ENCODE peak calls at places on chromosomes 11 and 22, in eight cellular contexts. U is heart right ventricle; W is thoracic aorta; V is CD8-positive, alpha-beta memory T cell; Y is A549; D is colonic mucosa; C is CD4-positive, alpha-beta memory T cell; K is tibial nerve. L is an unnamed sample.

GRCh38 chr11:64729851-64730382 is 6.9 kb upstream of the NRXN2 start:
- DNase-seq in K (no peak), W (no peak), U (peak; percentile 45), D (peak; percentile 67), Y (no peak), V (no peak), C (no peak), L (no peak)

GRCh38 chr11:32118025-32118974 is 27.4 kb downstream of the RCN1 start:
- DNase-seq in V (no peak), C (no peak), Y (no peak), D (no peak), W (no peak), U (no peak), K (no peak), L (no peak)

GRCh38 chr11:2277933-2278523 is 7.6 kb upstream of the ASCL2 start:
- DNase-seq in D (no peak), C (no peak), V (no peak), Y (no peak), W (no peak), K (no peak), U (no peak), L (no peak)

GRCh38 chr22:41831828-41832552 is 915 bp upstream of the SREBF2 start:
- DNase-seq in K (no peak), D (no peak), W (no peak), U (no peak), Y (no peak), C (no peak), V (no peak), L (no peak)

GRCh38 chr11:3133456-3134217 is 31.5 kb downstream of the OSBPL5 start:
- DNase-seq in U (peak; percentile 13), Y (no peak), D (no peak), K (no peak), V (no peak), C (no peak), W (no peak), L (no peak)

GRCh38 chr11:69867076-69868002 is 48.1 kb upstream of the FGF3 start:
- DNase-seq in W (no peak), K (no peak), D (no peak), Y (no peak), C (no peak), V (no peak), U (no peak), L (no peak)

GRCh38 chr11:85299247-85299646 is 327.9 kb downstream of the DLG2 start:
- DNase-seq in Y (peak; percentile 19), K (no peak), D (peak; percentile 25), W (no peak), C (no peak), U (no peak), V (no peak), L (no peak)

GRCh38 chr22:30224161-30224857 is 22.2 kb downstream of the LIF start:
- DNase-seq in V (no peak), C (no peak), U (no peak), D (no peak), Y (peak; percentile 85), W (no peak), K (no peak), L (no peak)

GRCh38 chr11:4826425-4826824 is 5.3 kb downstream of the OR51F2 start:
- DNase-seq in K (no peak), U (no peak), C (no peak), W (no peak), Y (no peak), V (no peak), D (no peak), L (no peak)

GRCh38 chr11:104841973-104842372 is 56.3 kb downstream of the CASP12 start:
- DNase-seq in W (no peak), Y (no peak), D (no peak), U (no peak), V (no peak), K (no peak), C (no peak), L (no peak)

GRCh38 chr22:28994522-28994921 is 67.1 kb downstream of the C22orf31 start:
- DNase-seq in U (no peak), D (no peak), Y (no peak), V (no peak), C (no peak), K (no peak), W (no peak), L (no peak)

GRCh38 chr11:129323896-129324522 is 51.6 kb upstream of the BARX2 start:
- DNase-seq in U (peak; percentile 29), V (no peak), K (peak; percentile 17), D (peak; percentile 56), C (no peak), W (no peak), Y (peak; percentile 14), L (no peak)

GRCh38 chr11:2824851-2825250 is 60.7 kb downstream of the CDKN1C start:
- DNase-seq in K (no peak), D (no peak), U (no peak), C (no peak), Y (no peak), V (no peak), W (no peak), L (no peak)

GRCh38 chr22:22702159-22702873 is 57.9 kb downstream of the GGTLC2 start:
- DNase-seq in W (no peak), Y (no peak), U (no peak), V (no peak), D (peak; percentile 35), K (no peak), C (no peak), L (no peak)

GRCh38 chr11:2725367-2726300 is 25.8 kb upstream of the KCNQ1OT1 start:
- DNase-seq in U (peak; percentile 72), K (peak; percentile 69), W (no peak), Y (no peak), D (no peak), V (no peak), C (no peak), L (no peak)

GRCh38 chr11:7600205-7600775 is 73.0 kb downstream of the CYB5R2 start:
- DNase-seq in C (no peak), Y (peak; percentile 22), W (no peak), K (peak; percentile 28), U (no peak), V (no peak), D (no peak), L (peak; percentile 52)

GRCh38 chr11:43790444-43790794 is 90.2 kb upstream of the ALKBH3 start:
- DNase-seq in D (no peak), Y (no peak), U (no peak), V (no peak), C (no peak), K (no peak), W (no peak), L (no peak)

DNA sequence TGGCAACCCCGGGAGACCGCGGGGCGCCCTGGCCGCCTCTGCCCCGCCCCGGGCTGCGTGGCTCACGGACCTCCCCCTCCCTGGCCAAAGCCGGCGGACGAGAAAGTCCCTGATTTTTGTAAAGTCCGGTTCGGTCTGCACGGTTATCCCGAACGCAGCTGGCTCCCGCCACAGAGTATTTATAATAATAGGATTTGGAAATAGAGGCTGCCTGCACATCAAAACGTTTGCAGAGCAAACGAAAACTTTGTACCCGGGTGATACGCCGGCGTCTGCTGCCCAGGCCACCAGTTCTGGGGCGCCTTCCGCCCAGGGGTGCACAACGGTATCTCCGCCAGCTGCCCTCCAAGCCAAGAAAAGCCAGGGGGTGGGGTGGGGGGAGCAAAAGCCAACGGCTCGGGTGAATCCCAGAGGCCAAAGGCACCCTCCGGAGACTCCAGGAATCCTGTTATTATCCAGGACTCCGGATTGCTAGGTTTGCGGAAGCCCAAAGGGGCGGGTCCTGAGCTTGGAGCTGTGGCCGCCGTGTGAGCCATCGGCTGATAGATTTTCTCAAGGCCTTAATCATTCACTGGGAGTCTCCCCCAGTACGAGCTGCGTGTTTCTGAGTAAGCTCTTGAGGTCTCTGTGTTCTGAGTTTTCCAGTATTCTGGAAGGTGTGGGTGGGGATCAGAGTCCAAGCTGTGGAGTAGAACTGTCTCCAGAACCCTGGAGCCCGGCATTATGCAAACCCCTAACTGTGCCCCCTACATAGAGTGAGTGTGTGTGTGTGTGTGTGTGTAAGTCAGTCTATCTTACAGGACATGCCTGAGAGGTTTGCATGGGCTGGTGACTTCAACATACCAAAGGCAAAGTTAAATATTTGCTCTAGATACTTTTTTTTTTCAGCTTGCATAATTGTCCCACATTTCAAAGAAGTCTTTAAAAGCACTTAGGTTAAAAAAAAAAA is 679 bp upstream of the SHANK2 start:
- DNase-seq in C (no peak), K (no peak), U (no peak), V (no peak), W (no peak), D (peak; percentile 62), Y (peak; percentile 88), L (no peak)
- H3K27ac ChIP-seq in C (no peak overlapping the region), K (no peak overlapping the region), U (no peak overlapping the region), V (no peak overlapping the region), W (no peak overlapping the region), D (peak overlapping the region; percentile 43), Y (peak overlapping the region; percentile 99), L (no peak overlapping the region)

GRCh38 chr11:119055901-119056300 is 1.1 kb downstream of the HYOU1 start:
- DNase-seq in D (no peak), Y (peak; percentile 57), W (no peak), C (peak; percentile 4), K (no peak), V (no peak), U (no peak), L (no peak)
- H3K27ac ChIP-seq in D (no peak overlapping the region), Y (peak overlapping the region; percentile 95), W (peak overlapping the region; percentile 3), C (peak overlapping the region; percentile 91), K (peak overlapping the region; percentile 91), V (peak overlapping the region; percentile 82), U (peak overlapping the region; percentile 93), L (no peak overlapping the region)

DNA sequence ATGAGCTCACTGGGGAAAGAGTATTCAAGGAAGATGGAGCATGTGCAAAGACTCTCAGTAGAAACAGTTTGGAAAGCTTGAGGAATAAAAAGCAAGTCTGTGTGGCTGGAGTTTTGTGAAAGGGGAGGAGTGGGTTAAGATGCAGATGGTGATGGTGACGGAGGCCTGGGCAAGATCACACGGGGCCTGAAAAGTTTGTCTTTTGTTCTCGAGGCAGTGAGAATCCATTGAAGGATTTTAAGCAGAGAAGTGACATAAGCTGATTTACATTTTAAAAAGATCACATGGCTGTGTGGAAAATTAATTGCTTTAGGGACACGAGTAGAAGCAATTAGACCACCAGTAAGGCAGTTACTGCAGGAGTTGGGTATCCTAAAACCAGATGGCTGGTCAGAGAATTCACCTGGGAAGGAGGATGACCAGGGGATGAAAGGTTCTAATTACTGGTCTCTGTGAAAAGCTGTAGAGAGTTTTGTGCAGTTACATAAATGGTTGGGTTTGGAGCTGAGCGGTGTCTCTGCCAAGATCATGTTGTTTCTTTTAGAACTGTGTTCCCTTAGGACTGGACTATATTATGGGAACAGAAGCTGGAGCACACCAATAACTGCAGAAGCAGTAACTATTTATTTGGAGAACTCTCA is 7.1 kb downstream of the RRP8 start:
- DNase-seq in K (no peak), V (no peak), W (no peak), U (no peak), Y (no peak), C (no peak), D (no peak), L (no peak)
- H3K27ac ChIP-seq in K (peak overlapping the region; percentile 48), V (no peak overlapping the region), W (peak overlapping the region; percentile 0), U (no peak overlapping the region), Y (no peak overlapping the region), C (no peak overlapping the region), D (no peak overlapping the region), L (peak overlapping the region; percentile 95)

DNA sequence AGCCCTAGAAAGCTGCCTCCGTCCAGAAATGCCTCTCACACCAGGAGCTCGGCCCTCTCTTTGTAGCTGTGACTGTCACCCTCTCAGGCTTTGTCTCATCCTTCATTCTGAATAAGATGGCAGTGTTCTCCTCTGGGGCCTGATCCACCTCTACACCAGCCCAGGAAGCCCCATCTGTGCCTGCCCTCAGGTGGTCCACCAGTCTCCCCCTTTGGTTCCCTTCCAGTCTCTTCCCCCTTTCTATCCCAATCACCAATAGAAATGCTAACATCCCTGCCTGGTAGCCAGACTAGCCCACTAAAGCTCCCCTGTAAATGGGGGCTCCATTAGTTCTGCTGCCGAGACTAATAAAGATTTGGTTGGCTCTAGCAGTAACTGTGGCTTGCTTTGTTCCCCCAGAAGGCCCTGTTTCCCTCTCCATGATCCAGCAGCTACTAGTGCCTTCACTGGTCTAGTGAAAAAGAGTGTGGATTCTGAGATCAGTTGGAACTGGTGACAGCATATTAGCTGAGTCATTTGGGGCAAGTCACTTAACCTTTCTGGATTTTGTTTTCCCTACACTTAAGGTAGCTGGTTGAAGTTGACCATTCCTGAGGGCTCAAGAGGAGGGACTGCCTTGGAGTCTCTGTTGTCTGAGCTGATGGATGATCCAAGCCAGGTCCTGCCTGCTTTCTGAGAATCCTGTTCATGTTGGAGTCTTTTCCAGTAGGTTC is 16.2 kb downstream of the PLEKHB1 start:
- DNase-seq in D (no peak), Y (no peak), K (no peak), W (no peak), V (no peak), C (no peak), U (no peak), L (no peak)
- H3K27ac ChIP-seq in D (no peak overlapping the region), Y (no peak overlapping the region), K (peak overlapping the region; percentile 22), W (no peak overlapping the region), V (no peak overlapping the region), C (no peak overlapping the region), U (no peak overlapping the region), L (no peak overlapping the region)